ENCODE peak calls at places on chromosomes 5 and 9, in five cellular contexts. X is GM23338, J is BJ, F is spleen, O is suprapubic skin. R is an unnamed sample.

GRCh38 chr5:151173711-151174611 is 16.4 kb upstream of the ANXA6 start:
- DNase-seq in X (no peak), J (no peak), F (no peak), O (peak), R (no peak)

GRCh38 chr9:136363606-136364368 is at the start of gene DNLZ:
- DNase-seq in X (peak), J (no peak), F (peak), O (peak), R (peak)

GRCh38 chr9:38689678-38690077 is 30.3 kb downstream of the FAM240B start:
- DNase-seq in X (peak), J (no peak), F (no peak), O (no peak), R (peak)

GRCh38 chr9:120655005-120655622 is 59.2 kb downstream of the MEGF9 start:
- DNase-seq in X (no peak), J (no peak), F (no peak), O (no peak), R (no peak)

GRCh38 chr5:28084069-28084468 is 1045.7 kb upstream of the CDH9 start:
- DNase-seq in X (no peak), J (no peak), F (no peak), O (no peak), R (no peak)

GRCh38 chr5:138528208-138528607 is 14.8 kb downstream of the ETF1 start:
- DNase-seq in X (no peak), J (no peak), F (no peak), O (no peak), R (no peak)

GRCh38 chr5:16179511-16179935 is at the start of gene MARCHF11:
- DNase-seq in X (peak), J (no peak), F (no peak), O (no peak), R (no peak)

GRCh38 chr9:95204710-95205109 is 112.8 kb downstream of the FANCC start:
- DNase-seq in X (no peak), J (no peak), F (no peak), O (no peak), R (no peak)

GRCh38 chr5:87113848-87114247 is 153.8 kb upstream of the RASA1 start:
- DNase-seq in X (no peak), J (peak), F (no peak), O (no peak), R (peak)

GRCh38 chr5:128154943-128155342 is 71.4 kb downstream of the SLC12A2 start:
- DNase-seq in X (no peak), J (no peak), F (no peak), O (no peak), R (peak)

GRCh38 chr5:92599217-92599810 is 981.7 kb downstream of the NR2F1-AS1 start:
- DNase-seq in X (no peak), J (no peak), F (no peak), O (no peak), R (peak)

GRCh38 chr9:137021979-137022619 is 5.9 kb downstream of the ABCA2 start:
- DNase-seq in X (peak), J (no peak), F (peak), O (no peak), R (peak)

GRCh38 chr9:137459601-137460362 is 648 bp upstream of the NSMF start:
- DNase-seq in X (no peak), J (no peak), F (no peak), O (no peak), R (no peak)

GRCh38 chr9:16705121-16705604 is 165.3 kb downstream of the BNC2 start:
- DNase-seq in X (peak), J (peak), F (no peak), O (peak), R (peak)

GRCh38 chr5:8770431-8770830 is 775.4 kb downstream of the SEMA5A start:
- DNase-seq in X (no peak), J (no peak), F (no peak), O (no peak), R (no peak)

GRCh38 chr9:92764381-92764987 is at the start of gene BICD2:
- DNase-seq in X (no peak), J (no peak), F (no peak), O (no peak), R (no peak)

GRCh38 chr9:92767078-92768054 is 2.7 kb upstream of the BICD2 start:
- DNase-seq in X (no peak), J (no peak), F (peak), O (no peak), R (no peak)

GRCh38 chr9:92763721-92764380 is 782 bp downstream of the BICD2 start:
- DNase-seq in X (peak), J (no peak), F (peak), O (no peak), R (no peak)

GRCh38 chr9:92762781-92763708 is 1.6 kb downstream of the BICD2 start:
- DNase-seq in X (no peak), J (no peak), F (peak), O (no peak), R (no peak)

GRCh38 chr9:92764988-92765936 is 629 bp upstream of the BICD2 start:
- DNase-seq in X (peak), J (peak), F (peak), O (peak), R (peak)
- TF ChIP-seq CTCF in X (peak), J (peak), F (peak), O (peak), R (peak)

DNA sequence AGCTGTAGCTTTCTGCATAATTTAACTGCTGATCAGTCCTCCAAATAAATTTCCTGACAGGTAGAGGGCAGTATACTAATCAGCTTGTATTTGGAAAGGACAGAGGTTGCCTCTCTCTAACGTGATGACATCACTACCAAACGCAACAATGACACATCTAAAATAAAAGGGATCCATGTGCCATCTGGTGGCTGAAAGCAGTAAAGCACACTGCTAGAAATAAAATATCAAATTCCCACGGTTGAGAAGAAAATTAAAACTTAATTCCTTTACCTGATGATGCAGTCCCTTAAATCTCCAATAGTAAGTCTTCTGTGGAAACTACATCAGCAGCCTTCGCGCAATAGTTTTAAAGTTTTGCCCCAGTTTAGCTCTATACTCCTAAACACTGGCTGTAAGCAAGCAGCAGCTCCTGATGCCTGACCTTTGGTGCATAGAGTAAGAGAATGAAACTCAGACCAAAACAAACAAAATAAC is 54.5 kb downstream of the DIAPH1 start:
- DNase-seq in X (peak), J (peak), F (no peak), O (no peak), R (peak)
- H3K4me3 ChIP-seq in X (no peak), J (no peak), F (no peak), O (no peak), R (no peak)

GRCh38 chr5:78628260-78629024 is 20.1 kb downstream of the LHFPL2 start:
- DNase-seq in X (no peak), J (no peak), F (no peak), O (no peak), R (no peak)

GRCh38 chr5:78626009-78626571 is 22.5 kb downstream of the LHFPL2 start:
- DNase-seq in X (no peak), J (no peak), F (no peak), O (no peak), R (peak)

GRCh38 chr5:78627766-78628165 is 20.8 kb downstream of the LHFPL2 start:
- DNase-seq in X (no peak), J (no peak), F (no peak), O (no peak), R (peak)

GRCh38 chr5:78624992-78625391 is 23.6 kb downstream of the LHFPL2 start:
- DNase-seq in X (no peak), J (no peak), F (no peak), O (no peak), R (no peak)

GRCh38 chr5:78627175-78627574 is 21.4 kb downstream of the LHFPL2 start:
- DNase-seq in X (no peak), J (no peak), F (no peak), O (no peak), R (peak)
- TF ChIP-seq CTCF in X (peak), J (peak), F (no peak), O (no peak), R (peak)

DNA sequence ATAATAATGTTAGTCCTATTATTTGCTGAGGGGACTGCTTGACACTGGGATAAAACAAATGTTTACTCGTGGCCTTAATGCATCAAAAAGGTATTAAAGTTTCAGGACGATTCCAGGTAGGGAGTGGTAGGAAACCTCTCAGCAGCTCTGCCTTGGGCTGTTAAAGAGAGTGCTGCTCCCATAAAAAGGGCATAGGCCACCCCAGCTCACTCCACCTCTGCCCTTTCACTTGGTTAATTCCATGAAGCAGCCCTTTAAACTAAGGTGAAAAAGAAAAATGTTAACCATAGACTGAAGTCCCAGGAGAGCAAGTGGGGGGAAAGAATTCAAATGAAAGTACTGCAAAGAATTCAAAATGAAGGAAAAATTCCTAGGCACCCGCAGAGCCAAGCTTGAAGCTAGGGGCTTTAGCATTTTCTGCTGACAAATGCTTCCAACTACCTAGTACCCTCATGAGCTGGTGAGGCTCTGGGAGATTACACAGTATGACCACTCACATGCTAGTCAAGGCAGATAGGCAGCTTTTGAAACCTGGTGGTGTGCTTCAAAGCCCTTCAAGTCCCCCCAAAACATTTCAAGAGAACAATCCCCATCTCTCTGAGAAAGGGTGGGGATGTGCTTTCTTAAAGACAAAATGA is 8.5 kb downstream of the KLF9 start:
- DNase-seq in X (peak), J (no peak), F (no peak), O (no peak), R (peak)
- H3K4me3 ChIP-seq in X (no peak), J (no peak), F (no peak), O (peak), R (no peak)

GRCh38 chr5:12703254-12703653 is 799.0 kb upstream of the CTNND2 start:
- DNase-seq in X (no peak), J (no peak), F (no peak), O (no peak), R (no peak)

GRCh38 chr5:12707560-12707959 is 803.3 kb upstream of the CTNND2 start:
- DNase-seq in X (no peak), J (no peak), F (no peak), O (no peak), R (no peak)

DNA sequence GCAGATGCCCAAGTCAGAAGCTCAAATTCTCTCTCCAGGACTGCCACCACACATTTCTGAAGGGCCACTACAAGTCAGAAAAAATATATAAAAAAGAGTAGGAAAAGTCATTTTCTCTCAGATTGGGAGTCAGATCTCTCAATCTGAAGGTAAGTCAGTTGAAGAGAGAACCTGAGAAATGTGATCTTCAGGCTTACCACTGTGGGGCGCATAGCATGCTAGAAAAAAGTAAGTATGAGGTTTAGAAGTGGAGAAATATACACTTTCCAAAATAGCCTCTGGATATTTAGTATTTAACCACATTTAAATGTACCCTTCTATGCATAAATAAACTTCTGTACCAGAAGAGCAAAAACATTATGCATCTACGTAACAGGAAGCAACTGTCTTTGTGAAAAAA is 800.7 kb upstream of the CTNND2 start:
- DNase-seq in X (peak), J (no peak), F (no peak), O (no peak), R (no peak)
- TF ChIP-seq CTCF in X (peak), J (no peak), F (no peak), O (no peak), R (no peak)

GRCh38 chr9:127977877-127978647 is 2.7 kb downstream of the EEIG1 start:
- DNase-seq in X (peak), J (no peak), F (no peak), O (no peak), R (peak)
- H3K4me3 ChIP-seq in X (peak), J (peak), F (peak), O (peak), R (peak)

GRCh38 chr9:75102177-75102790 is 14.0 kb downstream of the OSTF1 start:
- DNase-seq in X (no peak), J (no peak), F (no peak), O (no peak), R (no peak)
- TF ChIP-seq CTCF in X (no peak), J (no peak), F (no peak), O (no peak), R (no peak)

DNA sequence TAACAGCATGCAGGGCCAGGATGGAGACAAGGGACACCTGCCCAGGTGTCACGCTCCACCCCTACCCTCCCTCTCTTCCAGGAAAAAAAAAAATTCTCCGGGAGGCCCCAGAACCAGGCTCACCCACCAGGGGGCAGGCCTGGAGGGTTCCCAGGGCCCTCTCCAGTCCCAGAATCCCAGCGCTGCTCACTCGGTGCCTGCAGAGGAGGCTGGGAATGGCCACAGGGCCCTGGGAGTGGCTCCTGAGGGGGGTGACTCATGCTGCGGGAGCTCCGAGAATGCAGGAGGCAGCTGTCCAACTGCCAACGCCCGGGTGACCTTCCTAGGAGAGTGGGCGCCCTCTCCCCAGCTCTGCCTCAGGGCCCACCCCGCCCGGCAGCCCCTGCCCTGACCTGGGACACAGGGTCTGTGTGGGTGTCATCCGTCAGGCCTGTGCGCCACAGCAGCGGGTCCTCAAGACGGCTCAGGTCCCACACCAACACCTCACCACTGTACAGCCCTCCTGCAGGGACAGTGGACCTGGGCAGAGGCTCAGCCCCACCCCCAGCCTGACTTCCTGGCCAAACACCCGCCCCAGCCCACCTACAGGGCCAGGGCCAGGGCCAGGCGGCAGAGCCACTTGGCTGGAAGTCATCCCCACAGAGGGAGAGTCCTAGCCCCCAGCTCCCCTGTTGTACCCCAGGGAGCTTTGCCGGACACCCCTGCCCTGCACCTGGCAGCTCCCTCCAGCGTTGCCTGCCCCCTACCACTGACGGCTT is 21.2 kb downstream of the DYNC2I2 start:
- DNase-seq in X (peak), J (peak), F (peak), O (peak), R (peak)
- H3K4me3 ChIP-seq in X (no peak), J (no peak), F (no peak), O (peak), R (peak)

DNA sequence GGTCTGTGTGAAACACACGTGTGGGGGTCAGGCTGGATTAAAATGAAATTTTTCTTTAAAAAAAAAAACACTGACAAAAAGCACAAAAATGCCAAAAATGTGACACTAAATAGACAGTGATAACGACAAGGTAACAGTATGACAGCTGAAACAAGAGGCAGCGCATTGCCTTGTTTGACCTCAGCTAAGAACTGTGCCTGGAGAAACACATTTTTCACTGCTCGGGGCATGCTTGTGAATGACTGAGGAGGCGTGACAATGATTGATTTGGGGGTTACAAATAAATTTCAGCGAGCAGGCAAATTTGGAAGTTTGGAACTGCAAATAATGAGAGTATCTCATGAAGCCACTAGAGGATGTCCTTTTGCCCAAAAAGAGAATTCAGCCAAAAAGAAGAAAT is 44.2 kb upstream of the SPATA31C2 start:
- DNase-seq in X (no peak), J (no peak), F (no peak), O (no peak), R (no peak)
- TF ChIP-seq CTCF in X (no peak), J (no peak), F (no peak), O (no peak), R (no peak)

DNA sequence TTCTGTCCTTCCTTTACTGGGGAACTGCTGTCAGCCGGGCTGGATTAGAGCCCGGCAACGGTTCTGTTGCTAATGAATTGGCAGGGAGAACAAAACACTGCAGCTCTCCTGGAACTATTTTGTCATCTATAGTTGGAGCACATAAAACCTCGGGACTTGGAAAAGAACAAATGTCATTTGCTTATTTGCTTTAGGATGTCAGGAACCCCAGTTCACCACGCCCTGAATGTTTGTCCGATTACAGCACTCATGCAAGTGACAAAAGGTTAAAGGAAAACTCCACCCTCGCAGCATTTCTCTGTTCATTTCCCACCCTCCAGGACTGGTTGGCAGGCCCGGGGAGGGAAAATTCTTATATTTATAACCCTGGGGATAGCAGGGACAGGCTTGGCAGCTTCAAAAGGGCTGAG is 66.5 kb upstream of the PLPP1 start:
- DNase-seq in X (no peak), J (peak), F (no peak), O (peak), R (peak)
- H3K4me3 ChIP-seq in X (no peak), J (no peak), F (no peak), O (peak), R (peak)